ENCODE peak calls at places on chromosomes 3 and 15, in seven cellular contexts. Y is HepG2; L is fibroblast of the aortic adventitia; E is A549; T is endothelial cell of umbilical vein; O is CD4-positive, alpha-beta T cell; S is spleen. A is an unnamed sample.

GRCh38 chr3:24433838-24434591 is 60.6 kb downstream of the THRB start:
- DNase-seq in T (no peak), Y (peak; percentile 31), S (no peak), E (no peak), O (no peak), L (no peak), A (no peak)

GRCh38 chr3:44993471-44994205 is 17.6 kb downstream of the EXOSC7 start:
- DNase-seq in T (no peak), S (no peak), E (peak; percentile 9), O (no peak), L (peak; percentile 59), Y (peak; percentile 38), A (no peak)

GRCh38 chr3:166788936-166789335 is 591.2 kb downstream of the ZBBX start:
- DNase-seq in L (no peak), Y (no peak), O (no peak), T (no peak), S (no peak), E (no peak), A (no peak)

GRCh38 chr3:24129549-24129948 is 184.5 kb downstream of the NR1D2 start:
- DNase-seq in S (no peak), T (no peak), L (no peak), O (no peak), E (no peak), Y (no peak), A (no peak)

GRCh38 chr3:188153498-188153948 is 434 bp upstream of the LPP start:
- DNase-seq in S (no peak), L (peak; percentile 95), Y (peak; percentile 88), T (peak; percentile 92), O (no peak), E (peak; percentile 84), A (no peak)

GRCh38 chr3:150763841-150764483 is 993 bp upstream of the SIAH2 start:
- DNase-seq in O (no peak), E (peak; percentile 64), S (peak; percentile 93), L (peak; percentile 60), Y (peak; percentile 66), T (no peak), A (peak; percentile 35)

GRCh38 chr3:65672876-65673815 is 365.6 kb downstream of the MAGI1 start:
- DNase-seq in O (no peak), S (no peak), Y (peak; percentile 25), L (peak; percentile 58), E (peak; percentile 9), T (peak; percentile 50), A (peak; percentile 43)

GRCh38 chr15:77482570-77482969 is 61.9 kb downstream of the HMG20A start:
- DNase-seq in E (no peak), Y (no peak), T (peak; percentile 87), L (peak; percentile 86), O (no peak), S (no peak), A (no peak)

GRCh38 chr3:84292113-84292512 is 666.7 kb upstream of the CADM2 start:
- DNase-seq in E (no peak), L (no peak), Y (no peak), O (no peak), T (no peak), S (no peak), A (no peak)

GRCh38 chr3:31882431-31882830 is 98.6 kb downstream of the OSBPL10 start:
- DNase-seq in T (no peak), E (no peak), Y (no peak), O (no peak), S (no peak), L (no peak), A (no peak)

GRCh38 chr3:88807471-88808090 is 299.8 kb upstream of the EPHA3 start:
- DNase-seq in E (no peak), Y (no peak), O (no peak), S (no peak), T (no peak), L (peak; percentile 22), A (no peak)

GRCh38 chr3:133927543-133928066 is 31.9 kb upstream of the RAB6B start:
- DNase-seq in Y (no peak), T (peak; percentile 37), L (no peak), S (peak; percentile 93), O (peak; percentile 61), E (peak; percentile 38), A (peak; percentile 41)

GRCh38 chr3:182384182-182384581 is 409.1 kb upstream of the ATP11B start:
- DNase-seq in E (no peak), Y (no peak), L (no peak), S (no peak), O (no peak), T (no peak), A (no peak)

GRCh38 chr3:156488771-156489170 is 66.1 kb downstream of the SSR3 start:
- DNase-seq in L (peak; percentile 79), S (no peak), Y (no peak), E (no peak), O (no peak), T (peak; percentile 65), A (no peak)

GRCh38 chr15:59329570-59330350 is 42.9 kb downstream of the MYO1E start:
- DNase-seq in T (no peak), L (peak; percentile 98), O (no peak), S (no peak), E (peak; percentile 88), Y (peak; percentile 76), A (no peak)

GRCh38 chr3:13578246-13578645 is 29.3 kb downstream of the FBLN2 start:
- DNase-seq in T (no peak), L (no peak), O (no peak), Y (no peak), S (no peak), E (no peak), A (no peak)

GRCh38 chr3:24242012-24242698 is 252.5 kb downstream of the THRB start:
- DNase-seq in S (no peak), L (peak; percentile 98), O (no peak), T (peak; percentile 97), E (no peak), Y (no peak), A (no peak)

GRCh38 chr3:126377211-126377610 is 17.5 kb upstream of the CFAP100 start:
- DNase-seq in T (no peak), S (peak; percentile 45), Y (no peak), L (no peak), E (no peak), O (no peak), A (no peak)

GRCh38 chr3:125011941-125012340 is 43.9 kb downstream of the HEG1 start:
- DNase-seq in T (no peak), S (no peak), E (no peak), Y (no peak), L (peak; percentile 70), O (no peak), A (no peak)

DNA sequence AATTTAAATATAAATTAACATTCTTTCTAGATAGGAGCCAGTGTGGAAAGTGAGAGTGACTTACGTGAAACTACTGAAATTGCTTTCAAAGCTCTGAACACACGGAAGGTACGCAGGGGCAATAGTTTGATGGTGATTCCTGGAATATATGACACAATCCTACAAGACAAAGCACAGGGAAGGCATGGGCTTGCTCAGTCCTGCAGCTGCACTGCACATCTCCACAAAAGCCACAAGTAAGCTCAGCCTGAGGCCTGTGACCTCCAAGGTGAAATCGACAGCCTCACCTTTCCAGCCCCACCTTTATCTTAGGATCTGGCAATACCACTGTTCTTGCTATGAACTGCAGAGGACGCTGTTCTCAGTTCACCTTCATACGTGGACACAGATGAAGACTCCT is 109.3 kb upstream of the SCN10A start:
- DNase-seq in S (no peak), T (no peak), O (no peak), Y (no peak), E (no peak), L (no peak), A (no peak)
- TF ChIP-seq CTCF in S (no peak), T (no peak), O (no peak), Y (no peak), E (no peak), L (no peak), A (no peak)

DNA sequence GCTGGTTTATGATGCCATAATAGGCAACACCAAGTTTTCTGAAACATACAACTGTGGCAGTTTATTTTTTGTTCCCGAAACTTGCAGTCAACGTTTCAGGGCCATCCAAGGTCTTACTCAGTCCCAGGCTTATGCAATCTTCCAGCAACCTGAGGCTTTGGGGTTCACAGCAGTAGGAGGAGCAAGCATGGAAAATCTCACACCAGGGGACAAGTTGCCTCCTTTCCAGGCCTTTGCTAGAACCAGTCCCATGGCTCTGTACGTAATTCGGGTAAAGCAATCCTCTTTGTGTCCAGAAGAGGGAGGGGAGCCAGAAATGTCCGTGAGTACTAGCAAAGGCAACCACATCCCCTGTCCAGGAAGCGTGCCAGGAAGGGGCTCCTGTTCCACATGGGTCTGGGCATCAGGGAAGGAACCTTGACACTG is 4.7 kb upstream of the FAM240A start:
- DNase-seq in S (no peak), Y (peak; percentile 34), O (no peak), T (no peak), E (no peak), L (peak; percentile 37), A (no peak)
- TF ChIP-seq CTCF in S (no peak), Y (peak; percentile 41), O (no peak), T (no peak), E (no peak), L (no peak), A (no peak)

DNA sequence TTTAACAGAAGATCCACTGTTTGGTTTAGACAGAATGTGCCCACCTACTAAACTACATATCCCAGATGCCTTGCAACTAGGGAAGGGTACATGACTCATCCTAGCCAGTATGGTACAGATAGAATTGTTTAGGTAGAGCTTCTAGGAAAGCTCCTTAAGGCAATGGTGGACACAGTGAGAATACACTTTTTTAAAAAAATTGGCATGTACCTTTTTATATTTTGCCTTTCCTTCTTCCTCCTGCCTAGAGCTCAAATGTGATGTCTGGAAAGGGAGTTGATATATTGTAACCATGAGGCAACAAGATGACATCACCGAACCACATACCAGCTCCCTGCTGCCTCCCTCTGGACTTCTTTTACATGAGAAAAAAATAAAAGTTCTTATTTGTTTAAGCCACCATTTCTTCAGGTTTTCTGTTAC is 14.4 kb upstream of the C3orf80 start:
- DNase-seq in Y (peak; percentile 11), O (no peak), L (peak; percentile 82), T (peak; percentile 33), S (no peak), E (no peak), A (no peak)
- TF ChIP-seq CTCF in Y (peak; percentile 25), O (no peak), L (peak; percentile 49), T (no peak), S (no peak), E (peak; percentile 43), A (no peak)

GRCh38 chr3:52892290-52892624 is 5.1 kb downstream of the STIMATE start:
- DNase-seq in O (no peak), E (no peak), T (no peak), S (no peak), L (no peak), Y (no peak), A (no peak)
- TF ChIP-seq CTCF in O (no peak), E (no peak), T (no peak), S (no peak), L (no peak), Y (no peak), A (no peak)

DNA sequence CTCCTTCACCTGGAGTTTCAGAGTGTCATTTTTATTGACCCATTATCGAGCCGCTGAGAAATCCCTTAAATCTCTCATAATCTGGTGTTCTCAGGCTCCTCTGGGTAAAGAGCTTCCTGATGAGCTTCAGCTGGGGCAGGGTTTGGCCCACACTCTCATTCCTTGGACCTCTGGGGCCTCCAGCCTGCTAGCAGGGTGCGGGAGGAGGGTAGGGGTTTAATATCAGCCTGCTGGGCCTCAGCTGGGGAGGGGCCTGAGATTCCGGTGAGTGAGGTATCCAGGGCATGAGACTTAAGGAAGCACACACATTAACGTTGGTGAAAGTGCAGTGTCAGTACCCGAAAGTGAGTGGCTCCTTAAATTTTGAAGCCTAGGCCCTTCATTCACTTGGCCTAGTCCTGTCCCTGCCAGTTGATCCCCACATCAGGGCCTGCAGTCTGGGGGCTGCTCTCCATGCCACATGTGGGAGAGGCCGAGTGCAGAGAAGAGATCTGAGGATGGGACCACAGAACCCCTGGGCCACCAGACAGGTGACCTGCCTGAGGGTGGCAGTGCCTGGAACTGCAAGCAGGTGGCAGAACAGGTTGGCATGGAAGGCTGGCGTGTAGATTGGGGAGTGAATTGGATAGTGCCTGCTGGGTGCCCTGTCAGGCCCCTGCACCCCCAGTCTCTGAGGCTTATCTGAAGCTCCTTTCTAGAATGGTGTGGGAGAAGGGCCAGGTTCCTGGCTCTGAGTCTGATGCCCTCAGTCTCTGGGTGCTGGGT is 16.1 kb downstream of the C3orf18 start:
- DNase-seq in T (no peak), L (no peak), O (no peak), E (no peak), Y (no peak), S (no peak), A (no peak)
- TF ChIP-seq CTCF in T (no peak), L (no peak), O (no peak), E (no peak), Y (peak; percentile 7), S (no peak), A (no peak)

A was measured in omental fat pad.